ENCODE peak calls at places on chromosomes 6 and 20, in seven cellular contexts. One of them, this sample, is unnamed.

GRCh38 chr6:131982740-131983259 is 31.6 kb upstream of the CCN2 start:
- DNase-seq in AG09309: peak
- DNase-seq in HTR-8/SVneo: peak
- DNase-seq in right atrium auricular region: no peak
- DNase-seq in NCI-H2171 treated with DMSO at 0.1 percent for 48 hours: no peak
- DNase-seq in NCI-H1436 treated with DMSO at 0.1 percent for 48 hours: no peak
- DNase-seq in stimulated activated CD4-positive, alpha-beta T cell treated with anti-CD3 and anti-CD28 coated beads, Interleukin-1b, Interleukin-23, amount 100 ng/mL, for 24 hours: no peak
- DNase-seq in this sample: no peak

GRCh38 chr20:40304119-40304518 is 384.9 kb downstream of the MAFB start:
- DNase-seq in AG09309: no peak
- DNase-seq in NCI-H1436 treated with DMSO at 0.1 percent for 48 hours: no peak
- DNase-seq in NCI-H2171 treated with DMSO at 0.1 percent for 48 hours: no peak
- DNase-seq in stimulated activated CD4-positive, alpha-beta T cell treated with anti-CD3 and anti-CD28 coated beads, Interleukin-1b, Interleukin-23, amount 100 ng/mL, for 24 hours: no peak
- DNase-seq in HTR-8/SVneo: no peak
- DNase-seq in right atrium auricular region: no peak
- DNase-seq in this sample: no peak

GRCh38 chr20:24851346-24852019 is 97.6 kb upstream of the CST7 start:
- DNase-seq in right atrium auricular region: no peak
- DNase-seq in AG09309: no peak
- DNase-seq in NCI-H2171 treated with DMSO at 0.1 percent for 48 hours: no peak
- DNase-seq in stimulated activated CD4-positive, alpha-beta T cell treated with anti-CD3 and anti-CD28 coated beads, Interleukin-1b, Interleukin-23, amount 100 ng/mL, for 24 hours: no peak
- DNase-seq in HTR-8/SVneo: no peak
- DNase-seq in NCI-H1436 treated with DMSO at 0.1 percent for 48 hours: no peak
- DNase-seq in this sample: no peak

GRCh38 chr20:63931735-63932134 is 24.5 kb downstream of the UCKL1 start:
- DNase-seq in HTR-8/SVneo: no peak
- DNase-seq in right atrium auricular region: no peak
- DNase-seq in NCI-H1436 treated with DMSO at 0.1 percent for 48 hours: no peak
- DNase-seq in NCI-H2171 treated with DMSO at 0.1 percent for 48 hours: no peak
- DNase-seq in stimulated activated CD4-positive, alpha-beta T cell treated with anti-CD3 and anti-CD28 coated beads, Interleukin-1b, Interleukin-23, amount 100 ng/mL, for 24 hours: no peak
- DNase-seq in AG09309: no peak
- DNase-seq in this sample: no peak

GRCh38 chr6:131023834-131024504 is 39.1 kb downstream of the EPB41L2 start:
- DNase-seq in AG09309: peak
- DNase-seq in right atrium auricular region: no peak
- DNase-seq in NCI-H1436 treated with DMSO at 0.1 percent for 48 hours: no peak
- DNase-seq in NCI-H2171 treated with DMSO at 0.1 percent for 48 hours: no peak
- DNase-seq in HTR-8/SVneo: peak
- DNase-seq in stimulated activated CD4-positive, alpha-beta T cell treated with anti-CD3 and anti-CD28 coated beads, Interleukin-1b, Interleukin-23, amount 100 ng/mL, for 24 hours: no peak
- DNase-seq in this sample: no peak

GRCh38 chr6:73985891-73986290 is 289.9 kb downstream of the CD109 start:
- DNase-seq in NCI-H2171 treated with DMSO at 0.1 percent for 48 hours: no peak
- DNase-seq in HTR-8/SVneo: no peak
- DNase-seq in AG09309: peak
- DNase-seq in stimulated activated CD4-positive, alpha-beta T cell treated with anti-CD3 and anti-CD28 coated beads, Interleukin-1b, Interleukin-23, amount 100 ng/mL, for 24 hours: no peak
- DNase-seq in right atrium auricular region: no peak
- DNase-seq in NCI-H1436 treated with DMSO at 0.1 percent for 48 hours: no peak
- DNase-seq in this sample: no peak

GRCh38 chr6:19866199-19866872 is 29.2 kb downstream of the ID4 start:
- DNase-seq in AG09309: no peak
- DNase-seq in stimulated activated CD4-positive, alpha-beta T cell treated with anti-CD3 and anti-CD28 coated beads, Interleukin-1b, Interleukin-23, amount 100 ng/mL, for 24 hours: no peak
- DNase-seq in NCI-H1436 treated with DMSO at 0.1 percent for 48 hours: peak
- DNase-seq in HTR-8/SVneo: no peak
- DNase-seq in NCI-H2171 treated with DMSO at 0.1 percent for 48 hours: peak
- DNase-seq in right atrium auricular region: no peak
- DNase-seq in this sample: no peak

GRCh38 chr6:75178757-75179156 is 27.1 kb downstream of the COL12A1 start:
- DNase-seq in NCI-H2171 treated with DMSO at 0.1 percent for 48 hours: no peak
- DNase-seq in NCI-H1436 treated with DMSO at 0.1 percent for 48 hours: no peak
- DNase-seq in HTR-8/SVneo: no peak
- DNase-seq in AG09309: no peak
- DNase-seq in right atrium auricular region: no peak
- DNase-seq in stimulated activated CD4-positive, alpha-beta T cell treated with anti-CD3 and anti-CD28 coated beads, Interleukin-1b, Interleukin-23, amount 100 ng/mL, for 24 hours: no peak
- DNase-seq in this sample: no peak

GRCh38 chr6:139608872-139609271 is 234.4 kb upstream of the CITED2 start:
- DNase-seq in NCI-H2171 treated with DMSO at 0.1 percent for 48 hours: no peak
- DNase-seq in stimulated activated CD4-positive, alpha-beta T cell treated with anti-CD3 and anti-CD28 coated beads, Interleukin-1b, Interleukin-23, amount 100 ng/mL, for 24 hours: no peak
- DNase-seq in right atrium auricular region: no peak
- DNase-seq in NCI-H1436 treated with DMSO at 0.1 percent for 48 hours: no peak
- DNase-seq in AG09309: no peak
- DNase-seq in HTR-8/SVneo: no peak
- DNase-seq in this sample: no peak

GRCh38 chr6:90274481-90275030 is 22.1 kb downstream of the BACH2 start:
- DNase-seq in HTR-8/SVneo: no peak
- DNase-seq in stimulated activated CD4-positive, alpha-beta T cell treated with anti-CD3 and anti-CD28 coated beads, Interleukin-1b, Interleukin-23, amount 100 ng/mL, for 24 hours: no peak
- DNase-seq in NCI-H1436 treated with DMSO at 0.1 percent for 48 hours: no peak
- DNase-seq in NCI-H2171 treated with DMSO at 0.1 percent for 48 hours: no peak
- DNase-seq in AG09309: no peak
- DNase-seq in right atrium auricular region: no peak
- DNase-seq in this sample: peak

GRCh38 chr20:33490934-33491656 is 1.2 kb downstream of the CBFA2T2 start:
- DNase-seq in AG09309: no peak
- DNase-seq in NCI-H1436 treated with DMSO at 0.1 percent for 48 hours: no peak
- DNase-seq in NCI-H2171 treated with DMSO at 0.1 percent for 48 hours: peak
- DNase-seq in right atrium auricular region: no peak
- DNase-seq in HTR-8/SVneo: no peak
- DNase-seq in stimulated activated CD4-positive, alpha-beta T cell treated with anti-CD3 and anti-CD28 coated beads, Interleukin-1b, Interleukin-23, amount 100 ng/mL, for 24 hours: no peak
- DNase-seq in this sample: no peak

GRCh38 chr20:62364911-62365736 is 2.0 kb downstream of the LAMA5 start:
- DNase-seq in stimulated activated CD4-positive, alpha-beta T cell treated with anti-CD3 and anti-CD28 coated beads, Interleukin-1b, Interleukin-23, amount 100 ng/mL, for 24 hours: no peak
- DNase-seq in NCI-H2171 treated with DMSO at 0.1 percent for 48 hours: no peak
- DNase-seq in NCI-H1436 treated with DMSO at 0.1 percent for 48 hours: no peak
- DNase-seq in right atrium auricular region: peak
- DNase-seq in HTR-8/SVneo: no peak
- DNase-seq in AG09309: no peak
- DNase-seq in this sample: peak

GRCh38 chr6:52994789-52995078 is 350 bp downstream of the GSTA4 start:
- DNase-seq in right atrium auricular region: no peak
- DNase-seq in stimulated activated CD4-positive, alpha-beta T cell treated with anti-CD3 and anti-CD28 coated beads, Interleukin-1b, Interleukin-23, amount 100 ng/mL, for 24 hours: no peak
- DNase-seq in AG09309: no peak
- DNase-seq in NCI-H2171 treated with DMSO at 0.1 percent for 48 hours: no peak
- DNase-seq in NCI-H1436 treated with DMSO at 0.1 percent for 48 hours: no peak
- DNase-seq in HTR-8/SVneo: peak
- DNase-seq in this sample: peak

GRCh38 chr6:21987501-21987957 is 309.3 kb downstream of the PRL start:
- DNase-seq in AG09309: peak
- DNase-seq in stimulated activated CD4-positive, alpha-beta T cell treated with anti-CD3 and anti-CD28 coated beads, Interleukin-1b, Interleukin-23, amount 100 ng/mL, for 24 hours: no peak
- DNase-seq in NCI-H1436 treated with DMSO at 0.1 percent for 48 hours: no peak
- DNase-seq in NCI-H2171 treated with DMSO at 0.1 percent for 48 hours: no peak
- DNase-seq in right atrium auricular region: peak
- DNase-seq in HTR-8/SVneo: peak
- DNase-seq in this sample: peak

GRCh38 chr6:28981833-28982475 is 23.2 kb downstream of the ZNF311 start:
- DNase-seq in AG09309: peak
- DNase-seq in NCI-H1436 treated with DMSO at 0.1 percent for 48 hours: peak
- DNase-seq in stimulated activated CD4-positive, alpha-beta T cell treated with anti-CD3 and anti-CD28 coated beads, Interleukin-1b, Interleukin-23, amount 100 ng/mL, for 24 hours: peak
- DNase-seq in HTR-8/SVneo: peak
- DNase-seq in right atrium auricular region: peak
- DNase-seq in NCI-H2171 treated with DMSO at 0.1 percent for 48 hours: peak
- DNase-seq in this sample: peak

GRCh38 chr20:21235713-21236445 is 67.3 kb upstream of the XRN2 start:
- DNase-seq in right atrium auricular region: peak
- DNase-seq in HTR-8/SVneo: peak
- DNase-seq in AG09309: peak
- DNase-seq in NCI-H1436 treated with DMSO at 0.1 percent for 48 hours: peak
- DNase-seq in NCI-H2171 treated with DMSO at 0.1 percent for 48 hours: peak
- DNase-seq in stimulated activated CD4-positive, alpha-beta T cell treated with anti-CD3 and anti-CD28 coated beads, Interleukin-1b, Interleukin-23, amount 100 ng/mL, for 24 hours: peak
- DNase-seq in this sample: peak

GRCh38 chr6:16903470-16903869 is 142.2 kb upstream of the ATXN1 start:
- DNase-seq in NCI-H1436 treated with DMSO at 0.1 percent for 48 hours: no peak
- DNase-seq in AG09309: no peak
- DNase-seq in HTR-8/SVneo: no peak
- DNase-seq in NCI-H2171 treated with DMSO at 0.1 percent for 48 hours: no peak
- DNase-seq in stimulated activated CD4-positive, alpha-beta T cell treated with anti-CD3 and anti-CD28 coated beads, Interleukin-1b, Interleukin-23, amount 100 ng/mL, for 24 hours: no peak
- DNase-seq in right atrium auricular region: no peak
- DNase-seq in this sample: no peak

GRCh38 chr6:139710578-139710977 is 336.1 kb upstream of the CITED2 start:
- DNase-seq in NCI-H1436 treated with DMSO at 0.1 percent for 48 hours: no peak
- DNase-seq in HTR-8/SVneo: no peak
- DNase-seq in AG09309: no peak
- DNase-seq in NCI-H2171 treated with DMSO at 0.1 percent for 48 hours: no peak
- DNase-seq in stimulated activated CD4-positive, alpha-beta T cell treated with anti-CD3 and anti-CD28 coated beads, Interleukin-1b, Interleukin-23, amount 100 ng/mL, for 24 hours: no peak
- DNase-seq in right atrium auricular region: no peak
- DNase-seq in this sample: no peak

GRCh38 chr20:62764156-62764935 is 31.9 kb upstream of the MRGBP start:
- DNase-seq in HTR-8/SVneo: no peak
- DNase-seq in AG09309: no peak
- DNase-seq in NCI-H1436 treated with DMSO at 0.1 percent for 48 hours: no peak
- DNase-seq in right atrium auricular region: no peak
- DNase-seq in NCI-H2171 treated with DMSO at 0.1 percent for 48 hours: no peak
- DNase-seq in stimulated activated CD4-positive, alpha-beta T cell treated with anti-CD3 and anti-CD28 coated beads, Interleukin-1b, Interleukin-23, amount 100 ng/mL, for 24 hours: no peak
- DNase-seq in this sample: peak

GRCh38 chr6:12767016-12767415 is 50.4 kb downstream of the PHACTR1 start:
- DNase-seq in HTR-8/SVneo: no peak
- DNase-seq in NCI-H1436 treated with DMSO at 0.1 percent for 48 hours: no peak
- DNase-seq in AG09309: no peak
- DNase-seq in stimulated activated CD4-positive, alpha-beta T cell treated with anti-CD3 and anti-CD28 coated beads, Interleukin-1b, Interleukin-23, amount 100 ng/mL, for 24 hours: no peak
- DNase-seq in right atrium auricular region: no peak
- DNase-seq in NCI-H2171 treated with DMSO at 0.1 percent for 48 hours: peak
- DNase-seq in this sample: no peak

GRCh38 chr6:34140075-34140474 is 5.8 kb downstream of the GRM4 start:
- DNase-seq in stimulated activated CD4-positive, alpha-beta T cell treated with anti-CD3 and anti-CD28 coated beads, Interleukin-1b, Interleukin-23, amount 100 ng/mL, for 24 hours: no peak
- DNase-seq in HTR-8/SVneo: no peak
- DNase-seq in NCI-H2171 treated with DMSO at 0.1 percent for 48 hours: no peak
- DNase-seq in right atrium auricular region: no peak
- DNase-seq in AG09309: no peak
- DNase-seq in NCI-H1436 treated with DMSO at 0.1 percent for 48 hours: no peak
- DNase-seq in this sample: no peak

GRCh38 chr6:4191271-4191721 is 55.9 kb upstream of the ECI2 start:
- DNase-seq in right atrium auricular region: no peak
- DNase-seq in stimulated activated CD4-positive, alpha-beta T cell treated with anti-CD3 and anti-CD28 coated beads, Interleukin-1b, Interleukin-23, amount 100 ng/mL, for 24 hours: no peak
- DNase-seq in AG09309: no peak
- DNase-seq in HTR-8/SVneo: no peak
- DNase-seq in NCI-H2171 treated with DMSO at 0.1 percent for 48 hours: no peak
- DNase-seq in NCI-H1436 treated with DMSO at 0.1 percent for 48 hours: no peak
- DNase-seq in this sample: no peak